ENCODE peak calls at places on chromosomes 5 and 9, in eight cellular contexts. One of them, this sample, is unnamed.

GRCh38 chr5:151234476-151235238 is 10.8 kb upstream of the CCDC69 start:
- DNase-seq in bronchial epithelial cell: no peak
- DNase-seq in CD4-positive, alpha-beta T cell: peak
- DNase-seq in astrocyte: peak
- DNase-seq in stomach: peak
- DNase-seq in astrocyte of the spinal cord: peak
- DNase-seq in ovary: peak
- DNase-seq in spleen: peak
- DNase-seq in this sample: no peak

GRCh38 chr9:95506692-95507455 is 9.9 kb downstream of the PTCH1 start:
- DNase-seq in bronchial epithelial cell: peak
- DNase-seq in CD4-positive, alpha-beta T cell: peak
- DNase-seq in astrocyte: no peak
- DNase-seq in astrocyte of the spinal cord: peak
- DNase-seq in stomach: peak
- DNase-seq in spleen: peak
- DNase-seq in ovary: peak
- DNase-seq in this sample: no peak

GRCh38 chr5:59536875-59537274 is 356.7 kb downstream of the PDE4D start:
- DNase-seq in spleen: no peak
- DNase-seq in bronchial epithelial cell: peak
- DNase-seq in astrocyte: no peak
- DNase-seq in stomach: no peak
- DNase-seq in astrocyte of the spinal cord: no peak
- DNase-seq in ovary: no peak
- DNase-seq in CD4-positive, alpha-beta T cell: no peak
- DNase-seq in this sample: no peak

GRCh38 chr5:14869286-14870164 is 2.1 kb downstream of the ANKH start:
- DNase-seq in spleen: no peak
- DNase-seq in stomach: no peak
- DNase-seq in CD4-positive, alpha-beta T cell: no peak
- DNase-seq in astrocyte of the spinal cord: no peak
- DNase-seq in ovary: no peak
- DNase-seq in astrocyte: no peak
- DNase-seq in bronchial epithelial cell: peak
- DNase-seq in this sample: no peak

GRCh38 chr5:122129332-122129731 is at the start of gene ZNF474:
- DNase-seq in ovary: peak
- DNase-seq in spleen: no peak
- DNase-seq in stomach: no peak
- DNase-seq in bronchial epithelial cell: peak
- DNase-seq in astrocyte of the spinal cord: peak
- DNase-seq in astrocyte: peak
- DNase-seq in CD4-positive, alpha-beta T cell: no peak
- DNase-seq in this sample: no peak

GRCh38 chr9:105243015-105243686 is 1.3 kb upstream of the SLC44A1 start:
- DNase-seq in bronchial epithelial cell: no peak
- DNase-seq in ovary: no peak
- DNase-seq in astrocyte: peak
- DNase-seq in stomach: no peak
- DNase-seq in spleen: no peak
- DNase-seq in CD4-positive, alpha-beta T cell: no peak
- DNase-seq in astrocyte of the spinal cord: peak
- DNase-seq in this sample: no peak

GRCh38 chr5:15885156-15885555 is 294.4 kb downstream of the MARCHF11 start:
- DNase-seq in bronchial epithelial cell: peak
- DNase-seq in CD4-positive, alpha-beta T cell: no peak
- DNase-seq in stomach: no peak
- DNase-seq in spleen: no peak
- DNase-seq in ovary: no peak
- DNase-seq in astrocyte: peak
- DNase-seq in astrocyte of the spinal cord: peak
- DNase-seq in this sample: no peak

GRCh38 chr5:90386099-90386710 is 23.4 kb downstream of the CETN3 start:
- DNase-seq in astrocyte of the spinal cord: peak
- DNase-seq in CD4-positive, alpha-beta T cell: no peak
- DNase-seq in ovary: no peak
- DNase-seq in spleen: no peak
- DNase-seq in stomach: no peak
- DNase-seq in astrocyte: peak
- DNase-seq in bronchial epithelial cell: peak
- DNase-seq in this sample: no peak

GRCh38 chr5:55750063-55750462 is 12.2 kb downstream of the DDX4 start:
- DNase-seq in bronchial epithelial cell: no peak
- DNase-seq in astrocyte: no peak
- DNase-seq in stomach: no peak
- DNase-seq in spleen: no peak
- DNase-seq in astrocyte of the spinal cord: no peak
- DNase-seq in CD4-positive, alpha-beta T cell: no peak
- DNase-seq in ovary: no peak
- DNase-seq in this sample: no peak

GRCh38 chr5:135350536-135350935 is 48.5 kb downstream of the MACROH2A1 start:
- DNase-seq in ovary: no peak
- DNase-seq in astrocyte of the spinal cord: no peak
- DNase-seq in spleen: no peak
- DNase-seq in stomach: no peak
- DNase-seq in bronchial epithelial cell: no peak
- DNase-seq in CD4-positive, alpha-beta T cell: no peak
- DNase-seq in astrocyte: no peak
- DNase-seq in this sample: no peak

GRCh38 chr5:181188700-181189362 is 16.2 kb downstream of the TRIM7 start:
- DNase-seq in astrocyte of the spinal cord: peak
- DNase-seq in bronchial epithelial cell: peak
- DNase-seq in astrocyte: no peak
- DNase-seq in ovary: peak
- DNase-seq in stomach: peak
- DNase-seq in spleen: peak
- DNase-seq in CD4-positive, alpha-beta T cell: peak
- DNase-seq in this sample: peak

GRCh38 chr5:15794117-15794985 is 294.4 kb downstream of the FBXL7 start:
- DNase-seq in stomach: no peak
- DNase-seq in ovary: no peak
- DNase-seq in astrocyte of the spinal cord: no peak
- DNase-seq in bronchial epithelial cell: peak
- DNase-seq in spleen: no peak
- DNase-seq in CD4-positive, alpha-beta T cell: no peak
- DNase-seq in astrocyte: peak
- DNase-seq in this sample: no peak

GRCh38 chr5:160831801-160832200 is 20.2 kb downstream of the ATP10B start:
- DNase-seq in ovary: no peak
- DNase-seq in CD4-positive, alpha-beta T cell: no peak
- DNase-seq in bronchial epithelial cell: no peak
- DNase-seq in astrocyte of the spinal cord: no peak
- DNase-seq in stomach: no peak
- DNase-seq in astrocyte: no peak
- DNase-seq in spleen: no peak
- DNase-seq in this sample: no peak

GRCh38 chr5:154850255-154851062 is at the start of gene FAXDC2:
- DNase-seq in astrocyte: peak
- DNase-seq in stomach: peak
- DNase-seq in bronchial epithelial cell: peak
- DNase-seq in spleen: no peak
- DNase-seq in ovary: peak
- DNase-seq in CD4-positive, alpha-beta T cell: no peak
- DNase-seq in astrocyte of the spinal cord: peak
- DNase-seq in this sample: peak

GRCh38 chr5:116178925-116179324 is 94.1 kb downstream of the COMMD10 start:
- DNase-seq in CD4-positive, alpha-beta T cell: no peak
- DNase-seq in stomach: no peak
- DNase-seq in spleen: no peak
- DNase-seq in bronchial epithelial cell: no peak
- DNase-seq in astrocyte of the spinal cord: no peak
- DNase-seq in ovary: no peak
- DNase-seq in astrocyte: no peak
- DNase-seq in this sample: no peak

GRCh38 chr5:60929024-60929423 is 15.8 kb downstream of the ERCC8 start:
- DNase-seq in bronchial epithelial cell: peak
- DNase-seq in astrocyte of the spinal cord: peak
- DNase-seq in CD4-positive, alpha-beta T cell: no peak
- DNase-seq in ovary: no peak
- DNase-seq in astrocyte: no peak
- DNase-seq in stomach: no peak
- DNase-seq in spleen: no peak
- DNase-seq in this sample: no peak

GRCh38 chr5:18772475-18772874 is 1138.2 kb downstream of the TAF11L14 start:
- DNase-seq in astrocyte: peak
- DNase-seq in ovary: no peak
- DNase-seq in bronchial epithelial cell: peak
- DNase-seq in spleen: no peak
- DNase-seq in astrocyte of the spinal cord: peak
- DNase-seq in stomach: no peak
- DNase-seq in CD4-positive, alpha-beta T cell: no peak
- DNase-seq in this sample: no peak

GRCh38 chr5:34521628-34522290 is 134.4 kb upstream of the RAI14 start:
- DNase-seq in astrocyte: no peak
- DNase-seq in astrocyte of the spinal cord: no peak
- DNase-seq in spleen: no peak
- DNase-seq in stomach: no peak
- DNase-seq in ovary: no peak
- DNase-seq in bronchial epithelial cell: peak
- DNase-seq in CD4-positive, alpha-beta T cell: no peak
- DNase-seq in this sample: no peak

GRCh38 chr5:9507974-9508373 is 37.9 kb downstream of the SEMA5A start:
- DNase-seq in CD4-positive, alpha-beta T cell: no peak
- DNase-seq in astrocyte: peak
- DNase-seq in astrocyte of the spinal cord: peak
- DNase-seq in ovary: no peak
- DNase-seq in spleen: no peak
- DNase-seq in bronchial epithelial cell: no peak
- DNase-seq in stomach: no peak
- DNase-seq in this sample: no peak

GRCh38 chr5:142680605-142681259 is 5.2 kb downstream of the FGF1 start:
- DNase-seq in astrocyte: peak
- DNase-seq in astrocyte of the spinal cord: peak
- DNase-seq in CD4-positive, alpha-beta T cell: no peak
- DNase-seq in ovary: no peak
- DNase-seq in bronchial epithelial cell: peak
- DNase-seq in spleen: no peak
- DNase-seq in stomach: peak
- DNase-seq in this sample: no peak

GRCh38 chr5:180468732-180469585 is 25.2 kb upstream of the CNOT6 start:
- DNase-seq in bronchial epithelial cell: no peak
- DNase-seq in astrocyte of the spinal cord: no peak
- DNase-seq in spleen: peak
- DNase-seq in ovary: no peak
- DNase-seq in astrocyte: no peak
- DNase-seq in CD4-positive, alpha-beta T cell: peak
- DNase-seq in stomach: no peak
- DNase-seq in this sample: no peak

GRCh38 chr9:120289990-120290925 is 289.7 kb downstream of the CDK5RAP2 start:
- DNase-seq in ovary: no peak
- DNase-seq in CD4-positive, alpha-beta T cell: no peak
- DNase-seq in bronchial epithelial cell: peak
- DNase-seq in astrocyte of the spinal cord: no peak
- DNase-seq in stomach: no peak
- DNase-seq in astrocyte: peak
- DNase-seq in spleen: no peak
- DNase-seq in this sample: no peak

GRCh38 chr5:6573651-6574101 is 59.2 kb downstream of the NSUN2 start:
- DNase-seq in astrocyte: no peak
- DNase-seq in bronchial epithelial cell: no peak
- DNase-seq in spleen: no peak
- DNase-seq in ovary: no peak
- DNase-seq in astrocyte of the spinal cord: no peak
- DNase-seq in stomach: no peak
- DNase-seq in CD4-positive, alpha-beta T cell: no peak
- DNase-seq in this sample: no peak
- TF ChIP-seq CTCF in astrocyte: no peak
- TF ChIP-seq CTCF in bronchial epithelial cell: no peak
- TF ChIP-seq CTCF in spleen: no peak
- TF ChIP-seq CTCF in ovary: no peak
- TF ChIP-seq CTCF in astrocyte of the spinal cord: no peak
- TF ChIP-seq CTCF in stomach: no peak
- TF ChIP-seq CTCF in CD4-positive, alpha-beta T cell: no peak
- TF ChIP-seq CTCF in this sample: peak

GRCh38 chr9:124054671-124055212 is 43.2 kb downstream of the LHX2 start:
- DNase-seq in bronchial epithelial cell: peak
- DNase-seq in spleen: no peak
- DNase-seq in astrocyte: peak
- DNase-seq in stomach: no peak
- DNase-seq in astrocyte of the spinal cord: peak
- DNase-seq in ovary: no peak
- DNase-seq in CD4-positive, alpha-beta T cell: no peak
- DNase-seq in this sample: no peak
- TF ChIP-seq CTCF in bronchial epithelial cell: peak
- TF ChIP-seq CTCF in spleen: no peak
- TF ChIP-seq CTCF in astrocyte: no peak
- TF ChIP-seq CTCF in stomach: no peak
- TF ChIP-seq CTCF in astrocyte of the spinal cord: no peak
- TF ChIP-seq CTCF in ovary: no peak
- TF ChIP-seq CTCF in CD4-positive, alpha-beta T cell: no peak
- TF ChIP-seq CTCF in this sample: no peak

DNA sequence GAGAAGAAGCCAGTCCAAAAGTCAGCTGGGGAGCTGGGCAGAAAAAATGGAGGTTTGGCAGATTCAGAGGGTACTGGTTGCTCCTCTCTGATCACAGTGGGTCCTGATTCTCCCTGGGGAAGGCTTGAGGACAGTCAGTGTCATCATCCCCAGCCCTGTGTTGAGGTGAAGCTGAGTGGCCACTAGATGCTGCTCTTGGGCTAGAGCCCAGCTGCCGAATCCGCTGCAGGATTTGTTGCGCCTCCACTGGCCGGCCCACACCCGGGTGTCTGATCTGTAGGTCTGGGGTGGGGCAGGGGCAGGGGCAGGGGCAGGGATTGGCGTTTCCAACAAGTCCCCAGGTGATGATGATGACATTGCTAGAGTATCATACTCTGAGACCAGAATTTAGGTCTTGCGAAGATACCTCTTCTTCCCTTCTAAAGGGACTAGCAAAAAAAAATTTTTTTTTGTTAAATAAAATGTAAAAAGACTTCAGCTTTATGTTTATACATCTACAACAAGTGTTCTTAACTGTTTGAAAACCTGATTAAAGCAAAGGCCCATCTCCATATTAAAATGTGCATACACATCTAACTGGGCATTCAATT is 106.8 kb downstream of the PDE6A start:
- DNase-seq in bronchial epithelial cell: peak
- DNase-seq in astrocyte of the spinal cord: peak
- DNase-seq in CD4-positive, alpha-beta T cell: no peak
- DNase-seq in astrocyte: peak
- DNase-seq in ovary: peak
- DNase-seq in spleen: peak
- DNase-seq in stomach: peak
- DNase-seq in this sample: peak
- TF ChIP-seq CTCF in bronchial epithelial cell: peak
- TF ChIP-seq CTCF in astrocyte of the spinal cord: peak
- TF ChIP-seq CTCF in CD4-positive, alpha-beta T cell: no peak
- TF ChIP-seq CTCF in astrocyte: peak
- TF ChIP-seq CTCF in ovary: no peak
- TF ChIP-seq CTCF in spleen: no peak
- TF ChIP-seq CTCF in stomach: no peak
- TF ChIP-seq CTCF in this sample: peak

DNA sequence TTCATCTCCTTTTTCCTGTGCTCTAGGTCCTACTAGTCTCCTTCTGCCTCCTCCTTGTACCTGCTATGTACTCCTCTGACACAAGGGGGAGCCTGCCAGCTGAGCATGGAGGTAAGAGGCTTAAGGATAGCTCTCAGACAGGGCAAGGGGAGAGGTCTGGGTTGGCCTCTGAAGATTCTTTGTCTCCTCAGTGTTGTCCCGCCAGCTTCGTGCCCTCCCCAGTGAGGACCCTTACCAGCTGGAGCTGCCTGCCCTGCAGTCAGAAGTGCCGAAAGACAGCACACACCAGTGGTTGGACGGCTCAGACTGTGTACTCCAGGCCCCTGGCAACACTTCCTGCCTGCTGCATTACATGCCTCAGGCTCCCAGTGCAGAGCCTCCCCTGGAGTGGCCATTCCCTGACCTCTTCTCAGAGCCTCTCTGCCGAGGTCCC is 3.8 kb downstream of the CREB3 start:
- DNase-seq in CD4-positive, alpha-beta T cell: peak
- DNase-seq in bronchial epithelial cell: peak
- DNase-seq in astrocyte of the spinal cord: peak
- DNase-seq in ovary: peak
- DNase-seq in spleen: peak
- DNase-seq in astrocyte: peak
- DNase-seq in stomach: peak
- DNase-seq in this sample: peak
- TF ChIP-seq CTCF in CD4-positive, alpha-beta T cell: peak
- TF ChIP-seq CTCF in bronchial epithelial cell: peak
- TF ChIP-seq CTCF in astrocyte of the spinal cord: peak
- TF ChIP-seq CTCF in ovary: no peak
- TF ChIP-seq CTCF in spleen: peak
- TF ChIP-seq CTCF in astrocyte: peak
- TF ChIP-seq CTCF in stomach: peak
- TF ChIP-seq CTCF in this sample: peak

This sample was measured in progenitor cell of endocrine pancreas.